ENCODE peak calls at places on chromosome 9, in seven cellular contexts. Q is posterior vena cava; Y is HT-29; N is ovary; O is stimulated activated CD8-positive, alpha-beta memory T cell treated with anti-CD3 and anti-CD28 coated beads, Interleukin-2, amount 100 ng/mL, for 48 hours; H is substantia nigra; D is midbrain. T is an unnamed sample.

GRCh38 chr9:126702501-126703329 is 89.0 kb downstream of the LMX1B start:
- DNase-seq in O (no peak), H (no peak), N (no peak), Y (no peak), D (no peak), Q (peak), T (no peak)

GRCh38 chr9:73855206-73855605 is 641.9 kb upstream of the RORB start:
- DNase-seq in Y (no peak), H (no peak), N (no peak), Q (no peak), O (no peak), D (no peak), T (no peak)

GRCh38 chr9:90998573-90998972 is 197.0 kb downstream of the SYK start:
- DNase-seq in H (no peak), D (no peak), Q (no peak), Y (no peak), N (no peak), O (no peak), T (no peak)

GRCh38 chr9:123450096-123450495 is 94.1 kb downstream of the CRB2 start:
- DNase-seq in H (no peak), N (no peak), O (no peak), D (no peak), Q (no peak), Y (no peak), T (no peak)

GRCh38 chr9:138112791-138113600 is 235.4 kb downstream of the CACNA1B start:
- DNase-seq in O (no peak), H (no peak), Q (no peak), Y (no peak), N (no peak), D (no peak), T (no peak)

GRCh38 chr9:133437753-133438531 is 15.8 kb downstream of the ADAMTS13 start:
- DNase-seq in D (no peak), Q (no peak), O (no peak), N (no peak), H (no peak), Y (peak), T (no peak)

GRCh38 chr9:118595719-118596305 is 773.4 kb downstream of the BRINP1 start:
- DNase-seq in H (no peak), D (peak), O (no peak), N (no peak), Y (peak), Q (no peak), T (peak)

GRCh38 chr9:68546596-68547390 is 6.1 kb upstream of the TMEM252 start:
- DNase-seq in H (no peak), D (peak), Q (no peak), N (no peak), Y (no peak), O (no peak), T (peak)

GRCh38 chr9:107878462-107878861 is 388.9 kb upstream of the KLF4 start:
- DNase-seq in D (no peak), N (no peak), Q (no peak), Y (no peak), H (no peak), O (no peak), T (no peak)

GRCh38 chr9:83622433-83622813 is 520 bp upstream of the IDNK start:
- DNase-seq in Q (no peak), N (no peak), O (no peak), H (no peak), Y (no peak), D (no peak), T (no peak)

GRCh38 chr9:35748858-35749514 is at the start of the genes GBA2 and RGP1:
- DNase-seq in Y (peak), D (peak), O (peak), N (peak), H (peak), Q (peak), T (peak)

GRCh38 chr9:114214181-114214580 is 58.8 kb downstream of the COL27A1 start:
- DNase-seq in O (no peak), H (no peak), D (no peak), Y (no peak), Q (peak), N (no peak), T (no peak)

GRCh38 chr9:118929317-118929716 is 439.9 kb downstream of the BRINP1 start:
- DNase-seq in N (no peak), Q (no peak), D (no peak), O (no peak), H (no peak), Y (no peak), T (no peak)

GRCh38 chr9:18437315-18438200 is 36.4 kb upstream of the ADAMTSL1 start:
- DNase-seq in O (no peak), Q (peak), D (no peak), H (no peak), Y (no peak), N (peak), T (peak)

GRCh38 chr9:93036887-93037475 is 21.5 kb upstream of the SUSD3 start:
- DNase-seq in O (no peak), D (no peak), Q (no peak), N (no peak), H (no peak), Y (no peak), T (no peak)

GRCh38 chr9:708182-708555 is 133.3 kb upstream of the DMRT1 start:
- DNase-seq in Y (no peak), N (no peak), D (no peak), Q (no peak), O (no peak), H (no peak), T (no peak)

GRCh38 chr9:38096238-38096805 is 27.3 kb upstream of the SHB start:
- DNase-seq in N (no peak), O (no peak), Y (no peak), D (no peak), H (no peak), Q (no peak), T (no peak)

GRCh38 chr9:33378121-33378795 is 24.1 kb downstream of the AQP7 start:
- DNase-seq in N (no peak), H (no peak), O (no peak), Q (peak), Y (no peak), D (no peak), T (no peak)

GRCh38 chr9:127803507-127804352 is 1.0 kb downstream of the FPGS start:
- DNase-seq in D (no peak), H (no peak), Y (peak), O (no peak), Q (no peak), N (no peak), T (no peak)

GRCh38 chr9:14616188-14616982 is 76.8 kb downstream of the ZDHHC21 start:
- DNase-seq in O (no peak), Q (no peak), N (no peak), D (peak), Y (peak), H (no peak), T (peak)

GRCh38 chr9:79382468-79382867 is 189.3 kb upstream of the TLE4 start:
- DNase-seq in O (no peak), Y (no peak), N (no peak), Q (no peak), D (no peak), H (no peak), T (no peak)

GRCh38 chr9:138021251-138022056 is 143.9 kb downstream of the CACNA1B start:
- DNase-seq in O (no peak), H (no peak), N (no peak), Y (no peak), Q (no peak), D (no peak), T (no peak)

GRCh38 chr9:97564291-97565175 is 63.1 kb downstream of the TMOD1 start:
- DNase-seq in Y (peak), H (no peak), N (peak), Q (peak), D (no peak), O (no peak), T (no peak)

GRCh38 chr9:8693147-8693921 is 893.8 kb upstream of the DMAC1 start:
- DNase-seq in Q (no peak), O (no peak), N (no peak), H (no peak), Y (no peak), D (no peak), T (no peak)

GRCh38 chr9:32247173-32247572 is 137.3 kb upstream of the ACO1 start:
- DNase-seq in H (no peak), N (no peak), Q (no peak), O (no peak), D (peak), Y (no peak), T (peak)

GRCh38 chr9:76789850-76790249 is 25.6 kb downstream of the PCA3 start:
- DNase-seq in H (no peak), O (no peak), N (no peak), Q (no peak), Y (no peak), D (no peak), T (no peak)

GRCh38 chr9:134959126-134959970 is 41.6 kb upstream of the FCN1 start:
- DNase-seq in Y (no peak), N (no peak), H (no peak), Q (peak), D (no peak), O (no peak), T (no peak)

GRCh38 chr9:98902925-98903324 is 40.8 kb upstream of the COL15A1 start:
- DNase-seq in Y (no peak), Q (no peak), H (no peak), N (no peak), O (no peak), D (no peak), T (no peak)